ENCODE peak calls at places on chromosomes 11 and 22, in nine cellular contexts. C, X, R, Q, V, D, U, Z and Y are unnamed samples.

GRCh38 chr11:1766719-1767398 is 3.1 kb upstream of the CTSD start:
- DNase-seq in U (no peak), Z (no peak), X (no peak), V (peak), Q (no peak), R (no peak), C (no peak), D (no peak), Y (no peak)

GRCh38 chr11:33634291-33634834 is 66.3 kb downstream of the C11orf91 start:
- DNase-seq in U (no peak), Q (no peak), D (peak), V (no peak), Z (no peak), X (no peak), C (no peak), R (no peak), Y (no peak)

GRCh38 chr11:112599861-112600533 is 339.3 kb upstream of the PLET1 start:
- DNase-seq in V (no peak), Q (no peak), R (no peak), C (no peak), D (no peak), U (no peak), X (no peak), Z (no peak), Y (no peak)

GRCh38 chr11:7436657-7437056 is 48.6 kb upstream of the OLFML1 start:
- DNase-seq in Z (peak), Q (no peak), C (no peak), D (no peak), X (no peak), R (no peak), U (no peak), V (no peak), Y (no peak)

GRCh38 chr11:12657981-12658380 is 16.2 kb upstream of the TEAD1 start:
- DNase-seq in D (no peak), R (no peak), X (no peak), C (no peak), V (no peak), Q (no peak), U (no peak), Z (no peak), Y (no peak)

GRCh38 chr11:123745764-123746451 is 4.4 kb upstream of the ZNF202 start:
- DNase-seq in Q (no peak), V (no peak), Z (no peak), D (no peak), C (no peak), R (no peak), X (no peak), U (no peak), Y (no peak)

GRCh38 chr11:113934797-113935196 is 30.2 kb downstream of the HTR3B start:
- DNase-seq in C (no peak), X (no peak), U (no peak), D (no peak), R (no peak), V (no peak), Z (no peak), Q (no peak), Y (no peak)

GRCh38 chr11:123549901-123550619 is 104.4 kb downstream of the SCN3B start:
- DNase-seq in R (no peak), U (no peak), D (peak), Q (no peak), V (no peak), Z (no peak), C (no peak), X (no peak), Y (no peak)

GRCh38 chr11:102824541-102824940 is 18.9 kb downstream of the MMP3 start:
- DNase-seq in U (no peak), X (no peak), V (no peak), R (no peak), Q (no peak), Z (no peak), C (no peak), D (no peak), Y (no peak)

GRCh38 chr22:24871611-24872205 is 65.7 kb downstream of the SGSM1 start:
- DNase-seq in C (no peak), X (no peak), Q (no peak), V (no peak), D (no peak), R (no peak), U (no peak), Z (no peak), Y (no peak)

GRCh38 chr11:12404461-12404860 is 27.1 kb downstream of the PARVA start:
- DNase-seq in V (no peak), X (peak), R (no peak), C (no peak), D (no peak), Q (no peak), Z (no peak), U (no peak), Y (peak)

GRCh38 chr11:20555783-20556182 is 43.6 kb upstream of the SLC6A5 start:
- DNase-seq in V (no peak), R (no peak), Z (no peak), D (no peak), C (no peak), Q (no peak), U (no peak), X (no peak), Y (no peak)

GRCh38 chr11:30960387-30960992 is 374.3 kb upstream of the MPPED2 start:
- DNase-seq in Q (no peak), C (no peak), D (peak), R (no peak), X (no peak), U (peak), V (no peak), Z (no peak), Y (no peak)

GRCh38 chr22:39568278-39568981 is 2.1 kb upstream of the CACNA1I start:
- DNase-seq in R (no peak), C (no peak), U (no peak), Z (no peak), D (no peak), Q (no peak), X (no peak), V (no peak), Y (no peak)

GRCh38 chr22:26401726-26402125 is 27.3 kb upstream of the ASPHD2 start:
- DNase-seq in Z (no peak), C (no peak), R (peak), Q (no peak), V (no peak), U (no peak), X (no peak), D (no peak), Y (no peak)

GRCh38 chr11:120613264-120614226 is 102.0 kb downstream of the GRIK4 start:
- DNase-seq in Z (peak), C (no peak), U (no peak), X (no peak), Q (no peak), V (no peak), D (no peak), R (no peak), Y (no peak)

GRCh38 chr22:24416095-24416494 is 11.3 kb upstream of the ADORA2A start:
- DNase-seq in U (no peak), D (no peak), X (no peak), Z (no peak), R (no peak), C (no peak), Q (no peak), V (peak), Y (no peak)

GRCh38 chr11:104583857-104584256 is 314.4 kb downstream of the CASP12 start:
- DNase-seq in C (no peak), D (no peak), U (no peak), Q (no peak), R (no peak), Z (no peak), V (no peak), X (no peak), Y (no peak)

GRCh38 chr11:134055029-134055428 is 13.8 kb upstream of the JAM3 start:
- DNase-seq in R (no peak), D (no peak), V (no peak), U (no peak), Z (no peak), C (no peak), Q (no peak), X (no peak), Y (no peak)

GRCh38 chr11:71206186-71206585 is 46.2 kb downstream of the SHANK2 start:
- DNase-seq in C (peak), D (peak), Z (no peak), X (peak), V (no peak), Q (no peak), R (no peak), U (no peak), Y (no peak)

GRCh38 chr11:66142370-66143263 is 72.5 kb downstream of the PACS1 start:
- DNase-seq in V (no peak), C (no peak), X (no peak), D (peak), U (peak), R (no peak), Q (no peak), Z (no peak), Y (no peak)

GRCh38 chr22:35883028-35883620 is 145.5 kb downstream of the RBFOX2 start:
- DNase-seq in X (no peak), Z (no peak), R (no peak), U (no peak), C (no peak), Q (no peak), V (no peak), D (peak), Y (no peak)

GRCh38 chr11:64502634-64503033 is 88.4 kb upstream of the SLC22A12 start:
- DNase-seq in R (no peak), D (no peak), U (no peak), Z (no peak), V (no peak), C (no peak), X (no peak), Q (no peak), Y (no peak)

GRCh38 chr11:30406978-30407762 is 84.3 kb downstream of the ARL14EP start:
- DNase-seq in D (no peak), X (no peak), Z (no peak), Q (no peak), R (no peak), V (no peak), C (no peak), U (peak), Y (no peak)

GRCh38 chr11:39304586-39304985 is 2154.9 kb downstream of the LRRC4C start:
- DNase-seq in U (no peak), Q (no peak), R (no peak), X (no peak), D (no peak), Z (no peak), C (no peak), V (no peak), Y (no peak)

GRCh38 chr11:24289301-24289700 is 207.6 kb upstream of the LUZP2 start:
- DNase-seq in V (no peak), Q (no peak), X (no peak), U (no peak), C (no peak), D (peak), Z (no peak), R (no peak), Y (no peak)

GRCh38 chr11:67146516-67147226 is 27.6 kb downstream of the KDM2A start:
- DNase-seq in R (no peak), U (no peak), V (no peak), X (no peak), Q (no peak), Z (no peak), C (no peak), D (no peak), Y (no peak)

DNA sequence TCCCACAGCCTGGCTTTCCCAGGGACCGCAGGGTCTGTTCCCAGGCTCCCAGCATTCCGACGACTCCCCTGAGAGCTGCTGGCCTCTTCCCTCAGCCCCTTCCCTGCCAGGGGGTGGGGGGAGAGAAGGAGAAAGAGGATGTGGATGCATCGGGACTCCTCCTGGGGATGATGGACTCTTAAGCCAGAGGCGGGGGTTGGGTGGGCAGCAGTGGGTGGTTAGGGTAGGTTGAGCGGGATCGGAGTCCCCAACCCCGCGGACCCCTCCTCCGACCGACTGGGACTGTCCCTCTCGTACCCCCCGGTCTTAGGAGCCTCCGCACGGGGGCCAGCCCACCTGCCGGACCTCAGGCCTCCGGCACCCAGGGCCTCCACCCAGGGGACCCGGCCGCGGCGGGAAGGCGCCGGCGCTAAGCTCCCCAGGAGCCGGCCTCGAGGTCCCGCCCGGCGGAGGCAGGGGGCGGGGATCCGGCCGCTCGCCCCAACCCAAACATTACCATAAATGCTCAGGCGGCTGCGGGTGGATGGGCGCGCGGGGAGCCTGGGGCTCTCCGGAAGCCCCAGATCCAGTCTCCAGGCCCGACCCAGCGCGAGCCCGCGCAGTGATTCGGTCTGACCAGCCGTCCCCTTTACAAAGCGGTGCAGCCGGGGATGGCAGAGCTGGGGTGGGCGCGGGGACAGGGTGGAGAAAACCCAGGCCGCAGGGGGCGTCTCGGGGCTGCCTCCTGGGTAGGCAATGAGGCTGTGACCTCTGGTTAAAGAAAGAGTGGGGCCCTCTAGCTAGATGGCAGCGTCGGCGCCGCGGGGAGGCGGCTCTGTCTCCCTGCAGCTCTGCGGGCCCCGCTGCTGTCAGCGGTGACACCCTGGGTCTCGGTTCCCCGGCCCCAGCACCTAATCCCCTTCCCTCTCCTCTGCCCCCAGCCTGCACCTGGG is 3.9 kb upstream of the MCAM start:
- DNase-seq in U (no peak), D (peak), V (peak), C (no peak), R (peak), Z (peak), X (peak), Q (no peak), Y (peak)
- TF ChIP-seq POLR2A in U (no peak), D (peak), V (peak), C (peak), R (peak), Z (peak), X (peak), Q (peak), Y (peak)

GRCh38 chr22:41091139-41092022 is 1.0 kb upstream of the EP300 start:
- DNase-seq in Q (peak), C (peak), R (peak), X (peak), D (peak), U (peak), Z (peak), V (peak), Y (peak)
- TF ChIP-seq POLR2A in Q (peak), C (peak), R (peak), X (peak), D (peak), U (peak), Z (peak), V (peak), Y (peak)

GRCh38 chr22:22878801-22879674 is 8.6 kb upstream of the IGLL5 start:
- DNase-seq in D (no peak), Z (no peak), C (no peak), V (no peak), U (no peak), Q (no peak), X (no peak), R (no peak), Y (no peak)
- TF ChIP-seq POLR2A in D (no peak), Z (no peak), C (no peak), V (no peak), U (no peak), Q (no peak), X (no peak), R (no peak), Y (no peak)

DNA sequence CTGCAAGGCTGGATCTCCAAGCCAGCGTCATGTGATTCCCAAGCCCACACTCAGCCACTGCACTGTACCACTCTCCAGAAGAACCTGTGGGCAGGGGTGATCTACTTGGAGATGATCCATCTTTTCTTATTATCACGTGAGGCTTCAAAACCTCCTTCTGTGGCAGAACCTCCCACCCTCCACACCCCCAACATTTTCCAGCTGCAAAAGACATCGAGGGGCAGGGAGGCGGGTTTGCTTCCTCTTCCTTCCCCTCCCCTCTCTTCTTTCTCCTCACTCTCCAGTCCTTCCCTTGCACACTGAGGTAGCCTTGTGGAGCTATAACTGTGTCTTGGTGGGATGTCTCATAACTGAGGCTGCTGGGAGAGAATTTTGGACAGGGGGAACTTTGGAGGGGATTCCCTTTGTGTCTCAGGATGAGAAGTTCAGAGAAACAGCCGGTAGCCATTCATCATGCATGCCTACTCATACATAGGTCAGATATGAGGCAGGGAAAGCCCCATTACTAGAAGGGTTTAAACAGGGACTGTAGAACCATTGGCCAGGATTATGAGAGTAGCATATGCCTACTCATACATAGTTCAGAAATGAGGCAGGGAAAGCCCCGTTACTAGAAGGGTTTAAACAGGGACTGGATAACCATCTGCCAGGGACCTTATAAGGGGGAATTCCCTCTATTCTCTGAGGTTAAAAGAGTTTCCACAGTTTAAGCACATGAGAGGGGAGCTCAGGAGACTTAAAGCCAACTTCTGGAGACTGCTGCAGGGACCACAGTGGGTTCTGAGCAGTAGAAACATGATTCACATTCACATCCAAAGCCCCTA is 420.7 kb upstream of the CADM1 start:
- DNase-seq in X (no peak), U (no peak), D (peak), R (no peak), Z (no peak), V (no peak), Q (no peak), C (no peak), Y (no peak)
- TF ChIP-seq POLR2A in X (no peak), U (no peak), D (no peak), R (no peak), Z (no peak), V (no peak), Q (no peak), C (no peak), Y (no peak)

DNA sequence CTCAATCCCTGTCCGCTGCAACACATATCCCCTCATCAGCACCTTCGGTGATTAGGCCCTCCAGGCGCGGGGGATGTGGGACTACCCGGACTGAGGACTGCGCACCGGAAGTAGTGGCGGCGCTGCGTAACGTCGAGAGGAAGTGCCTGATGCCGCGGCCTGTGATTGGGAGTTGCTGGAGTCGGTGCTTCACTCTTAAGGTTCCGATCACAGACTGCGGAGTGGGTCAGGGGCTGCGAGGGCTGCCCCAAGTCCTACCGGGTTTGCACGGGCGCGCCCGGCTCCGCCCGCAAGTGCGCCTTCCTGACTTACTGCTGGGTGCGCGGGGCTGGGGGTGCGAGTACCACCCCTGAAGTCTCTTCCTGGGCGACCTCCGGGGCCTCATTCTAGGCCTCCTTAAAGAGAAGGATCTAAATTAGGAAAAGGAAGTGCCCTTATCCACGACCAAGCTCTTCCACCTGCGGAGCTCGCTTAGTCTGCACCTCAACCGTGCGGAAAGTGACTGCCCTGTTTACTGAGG is at the start of gene ALKBH3:
- DNase-seq in V (peak), Z (peak), R (peak), U (peak), X (peak), C (peak), D (peak), Q (peak), Y (peak)
- TF ChIP-seq POLR2A in V (no peak), Z (peak), R (peak), U (peak), X (peak), C (no peak), D (no peak), Q (no peak), Y (peak)

GRCh38 chr11:128105950-128106349 is 481.4 kb downstream of the ETS1 start:
- DNase-seq in U (no peak), X (no peak), D (no peak), Q (no peak), R (no peak), V (no peak), C (no peak), Z (no peak), Y (no peak)

GRCh38 chr11:128103278-128103873 is 484.0 kb downstream of the ETS1 start:
- DNase-seq in R (no peak), D (no peak), C (no peak), X (no peak), V (no peak), Z (no peak), Q (no peak), U (no peak), Y (no peak)

GRCh38 chr11:128105511-128105910 is 481.8 kb downstream of the ETS1 start:
- DNase-seq in V (no peak), Q (no peak), X (no peak), D (no peak), R (no peak), Z (no peak), C (no peak), U (no peak), Y (no peak)
- TF ChIP-seq POLR2A in V (no peak), Q (no peak), X (no peak), D (no peak), R (no peak), Z (no peak), C (no peak), U (no peak), Y (no peak)

DNA sequence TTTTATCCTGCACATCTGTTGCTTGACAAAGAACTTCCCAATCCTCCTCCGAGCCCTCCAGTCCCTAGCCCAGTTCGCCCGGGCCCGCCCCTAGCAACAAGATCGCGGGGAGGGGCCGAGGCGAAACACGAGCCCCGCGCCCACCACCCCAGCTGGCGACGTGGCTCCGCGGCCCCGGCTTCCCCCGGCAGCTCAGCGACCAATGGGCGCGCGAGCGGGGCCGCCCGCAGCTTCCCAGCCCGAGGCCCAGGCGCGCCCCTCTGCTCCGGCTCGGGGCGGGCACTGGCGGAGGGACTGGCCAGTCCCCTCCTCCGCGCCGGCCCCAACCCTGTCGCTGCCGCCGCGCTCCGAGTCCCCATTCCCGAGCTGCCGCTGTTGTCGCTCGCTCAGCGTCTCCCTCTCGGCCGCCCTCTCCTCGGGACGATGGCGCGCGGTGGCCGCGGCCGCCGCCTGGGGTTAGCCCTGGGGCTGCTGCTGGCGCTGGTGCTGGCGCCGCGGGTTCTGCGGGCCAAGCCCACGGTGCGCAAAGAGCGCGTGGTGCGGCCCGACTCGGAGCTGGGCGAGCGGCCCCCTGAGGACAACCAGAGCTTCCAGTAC is at the start of gene RCN1:
- DNase-seq in X (peak), C (peak), Z (peak), Q (peak), U (peak), V (peak), R (peak), D (peak), Y (peak)
- TF ChIP-seq POLR2A in X (peak), C (no peak), Z (peak), Q (peak), U (no peak), V (peak), R (peak), D (peak), Y (peak)